ENCODE peak calls at places on chromosomes 16 and 17, in four cellular contexts. One of them, this sample, is unnamed.

GRCh38 chr17:76586741-76587487 is 1.3 kb upstream of the ST6GALNAC2 start:
- DNase-seq in K562: no peak
- DNase-seq in brain microvascular endothelial cell: no peak
- DNase-seq in tibial artery: no peak
- DNase-seq in this sample: no peak

GRCh38 chr17:73023759-73024158 is 68.7 kb downstream of the SLC39A11 start:
- DNase-seq in K562: no peak
- DNase-seq in brain microvascular endothelial cell: no peak
- DNase-seq in tibial artery: no peak
- DNase-seq in this sample: no peak

GRCh38 chr16:86243123-86243473 is 267.2 kb upstream of the FOXF1 start:
- DNase-seq in K562: no peak
- DNase-seq in brain microvascular endothelial cell: no peak
- DNase-seq in tibial artery: no peak
- DNase-seq in this sample: no peak

GRCh38 chr17:81731271-81731670 is 19.2 kb downstream of the SLC25A10 start:
- DNase-seq in K562: no peak
- DNase-seq in brain microvascular endothelial cell: peak; percentile 50
- DNase-seq in tibial artery: no peak
- DNase-seq in this sample: no peak

GRCh38 chr16:66491716-66492064 is 58.2 kb downstream of the TK2 start:
- DNase-seq in K562: no peak
- DNase-seq in brain microvascular endothelial cell: no peak
- DNase-seq in tibial artery: peak; percentile 42
- DNase-seq in this sample: no peak

GRCh38 chr16:47657977-47658376 is 196.8 kb downstream of the PHKB start:
- DNase-seq in K562: no peak
- DNase-seq in brain microvascular endothelial cell: no peak
- DNase-seq in tibial artery: no peak
- DNase-seq in this sample: no peak

GRCh38 chr17:752620-753219 is 656 bp upstream of the GEMIN4 start:
- DNase-seq in K562: peak; percentile 28
- DNase-seq in brain microvascular endothelial cell: peak; percentile 18
- DNase-seq in tibial artery: peak; percentile 92
- DNase-seq in this sample: no peak

GRCh38 chr17:76925333-76925935 is 57.2 kb downstream of the MGAT5B start:
- DNase-seq in K562: no peak
- DNase-seq in brain microvascular endothelial cell: no peak
- DNase-seq in tibial artery: no peak
- DNase-seq in this sample: no peak

GRCh38 chr17:79902146-79902791 is 63.0 kb upstream of the CBX4 start:
- DNase-seq in K562: no peak
- DNase-seq in brain microvascular endothelial cell: no peak
- DNase-seq in tibial artery: peak; percentile 24
- DNase-seq in this sample: no peak

GRCh38 chr16:51149251-51149661 is 1.8 kb downstream of the SALL1 start:
- DNase-seq in K562: no peak
- DNase-seq in brain microvascular endothelial cell: no peak
- DNase-seq in tibial artery: no peak
- DNase-seq in this sample: peak; percentile 64

GRCh38 chr17:65163990-65164495 is 26.9 kb downstream of the RGS9 start:
- DNase-seq in K562: peak; percentile 74
- DNase-seq in brain microvascular endothelial cell: peak; percentile 70
- DNase-seq in tibial artery: no peak
- DNase-seq in this sample: peak; percentile 55

GRCh38 chr17:30000001-30000754 is 58.7 kb downstream of the EFCAB5 start:
- DNase-seq in K562: no peak
- DNase-seq in brain microvascular endothelial cell: no peak
- DNase-seq in tibial artery: no peak
- DNase-seq in this sample: no peak

GRCh38 chr17:83151442-83152220 is 72.2 kb downstream of the METRNL start:
- DNase-seq in K562: no peak
- DNase-seq in brain microvascular endothelial cell: peak; percentile 27
- DNase-seq in tibial artery: peak; percentile 54
- DNase-seq in this sample: peak; percentile 94

GRCh38 chr17:7217113-7217987 is 2.3 kb downstream of the DLG4 start:
- DNase-seq in K562: peak; percentile 45
- DNase-seq in brain microvascular endothelial cell: peak; percentile 66
- DNase-seq in tibial artery: no peak
- DNase-seq in this sample: no peak

GRCh38 chr17:49249292-49249794 is 18.8 kb upstream of the PHOSPHO1 start:
- DNase-seq in K562: peak; percentile 73
- DNase-seq in brain microvascular endothelial cell: no peak
- DNase-seq in tibial artery: no peak
- DNase-seq in this sample: no peak

DNA sequence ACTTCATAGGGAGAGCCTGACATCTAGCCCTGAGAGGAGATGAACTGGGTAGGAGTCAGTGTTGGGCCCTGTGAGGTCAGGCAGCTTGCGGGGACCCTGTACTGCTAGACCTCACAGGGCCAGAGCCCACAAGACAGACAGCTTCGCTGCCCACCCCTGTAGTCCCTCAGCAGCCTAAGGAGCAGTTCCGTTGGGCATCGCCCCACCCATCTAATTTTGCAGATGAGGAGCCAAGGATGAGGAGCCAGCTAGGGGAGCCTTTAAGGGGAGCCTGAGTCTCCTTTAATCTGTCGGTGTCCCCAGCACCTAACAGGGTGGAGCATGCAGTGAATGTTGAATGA is 755 bp upstream of the TUFM start:
- DNase-seq in K562: no peak
- DNase-seq in brain microvascular endothelial cell: no peak
- DNase-seq in tibial artery: no peak
- DNase-seq in this sample: no peak
- H3K27ac ChIP-seq in K562: peak overlapping the region; percentile 70
- H3K27ac ChIP-seq in brain microvascular endothelial cell: peak overlapping the region; percentile 40
- H3K27ac ChIP-seq in tibial artery: peak overlapping the region; percentile 88
- H3K27ac ChIP-seq in this sample: peak overlapping the region; percentile 35

GRCh38 chr16:3459401-3460090 is 16.1 kb downstream of the NAA60 start:
- DNase-seq in K562: peak; percentile 51
- DNase-seq in brain microvascular endothelial cell: no peak
- DNase-seq in tibial artery: no peak
- DNase-seq in this sample: no peak

GRCh38 chr16:3458852-3459361 is 15.4 kb downstream of the NAA60 start:
- DNase-seq in K562: no peak
- DNase-seq in brain microvascular endothelial cell: no peak
- DNase-seq in tibial artery: no peak
- DNase-seq in this sample: no peak

GRCh38 chr16:3461120-3461519 is 17.6 kb downstream of the NAA60 start:
- DNase-seq in K562: no peak
- DNase-seq in brain microvascular endothelial cell: no peak
- DNase-seq in tibial artery: no peak
- DNase-seq in this sample: no peak

GRCh38 chr16:3460121-3460520 is 16.6 kb downstream of the NAA60 start:
- DNase-seq in K562: no peak
- DNase-seq in brain microvascular endothelial cell: no peak
- DNase-seq in tibial artery: no peak
- DNase-seq in this sample: no peak

DNA sequence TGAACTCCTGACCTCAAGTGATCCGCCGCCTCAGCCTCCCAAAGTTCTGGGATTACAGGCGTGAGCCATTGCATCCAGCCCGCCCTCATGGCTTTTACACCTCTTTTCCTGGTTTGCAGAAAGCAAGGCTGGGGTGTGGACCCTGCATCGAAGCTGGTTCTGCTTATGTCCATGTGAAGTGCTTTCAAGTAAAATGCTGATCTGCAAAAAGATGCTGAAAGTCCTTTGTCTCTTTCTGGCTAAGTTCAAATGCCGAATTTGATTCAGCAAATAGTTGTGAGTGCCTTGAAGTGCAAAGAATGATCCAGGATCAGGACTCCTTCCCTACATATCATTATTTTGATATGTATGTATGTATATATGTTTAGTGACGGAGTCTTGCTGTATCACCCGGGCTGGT is 17.1 kb downstream of the NAA60 start:
- DNase-seq in K562: no peak
- DNase-seq in brain microvascular endothelial cell: no peak
- DNase-seq in tibial artery: no peak
- DNase-seq in this sample: no peak
- H3K4me3 ChIP-seq in K562: no peak overlapping the region
- H3K4me3 ChIP-seq in brain microvascular endothelial cell: no peak overlapping the region
- H3K4me3 ChIP-seq in tibial artery: no peak overlapping the region
- H3K4me3 ChIP-seq in this sample: no peak overlapping the region

GRCh38 chr16:49524578-49525315 is 151.1 kb downstream of the C16orf78 start:
- DNase-seq in K562: no peak
- DNase-seq in brain microvascular endothelial cell: no peak
- DNase-seq in tibial artery: no peak
- DNase-seq in this sample: no peak
- H3K27ac ChIP-seq in K562: no peak overlapping the region
- H3K27ac ChIP-seq in brain microvascular endothelial cell: no peak overlapping the region
- H3K27ac ChIP-seq in tibial artery: no peak overlapping the region
- H3K27ac ChIP-seq in this sample: no peak overlapping the region

GRCh38 chr17:42291136-42291535 is 2.8 kb downstream of the STAT5A start:
- DNase-seq in K562: no peak
- DNase-seq in brain microvascular endothelial cell: no peak
- DNase-seq in tibial artery: peak; percentile 48
- DNase-seq in this sample: no peak

GRCh38 chr17:42289863-42290165 is 1.5 kb downstream of the STAT5A start:
- DNase-seq in K562: no peak
- DNase-seq in brain microvascular endothelial cell: no peak
- DNase-seq in tibial artery: no peak
- DNase-seq in this sample: no peak

GRCh38 chr17:42288985-42289862 is 926 bp downstream of the STAT5A start:
- DNase-seq in K562: peak; percentile 83
- DNase-seq in brain microvascular endothelial cell: no peak
- DNase-seq in tibial artery: peak; percentile 69
- DNase-seq in this sample: no peak

GRCh38 chr17:42288078-42288984 is at the start of gene STAT5A:
- DNase-seq in K562: peak; percentile 68
- DNase-seq in brain microvascular endothelial cell: peak; percentile 59
- DNase-seq in tibial artery: peak; percentile 96
- DNase-seq in this sample: peak; percentile 46

DNA sequence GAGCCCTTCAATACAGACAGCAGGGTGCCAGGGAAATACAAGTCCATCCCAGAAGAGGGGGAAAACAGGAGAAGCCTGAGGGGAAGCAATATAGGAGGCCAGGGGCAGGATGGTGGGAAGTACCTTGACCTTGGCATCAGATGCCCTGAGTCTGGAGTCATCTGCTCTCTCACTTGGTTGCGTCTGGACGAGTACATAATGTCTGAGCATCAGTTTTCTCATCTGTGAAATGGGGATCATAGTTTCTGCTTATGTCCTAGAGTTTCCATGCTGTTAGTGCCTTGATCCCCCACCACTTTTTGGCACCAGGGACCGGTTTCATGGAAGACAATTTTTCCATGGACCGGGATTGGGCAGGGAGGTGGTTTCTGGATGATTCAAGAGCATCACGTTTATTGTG is 2.3 kb downstream of the STAT5A start:
- DNase-seq in K562: no peak
- DNase-seq in brain microvascular endothelial cell: no peak
- DNase-seq in tibial artery: peak; percentile 31
- DNase-seq in this sample: no peak
- H3K4me3 ChIP-seq in K562: peak overlapping the region; percentile 88
- H3K4me3 ChIP-seq in brain microvascular endothelial cell: no peak overlapping the region
- H3K4me3 ChIP-seq in tibial artery: no peak overlapping the region
- H3K4me3 ChIP-seq in this sample: no peak overlapping the region

DNA sequence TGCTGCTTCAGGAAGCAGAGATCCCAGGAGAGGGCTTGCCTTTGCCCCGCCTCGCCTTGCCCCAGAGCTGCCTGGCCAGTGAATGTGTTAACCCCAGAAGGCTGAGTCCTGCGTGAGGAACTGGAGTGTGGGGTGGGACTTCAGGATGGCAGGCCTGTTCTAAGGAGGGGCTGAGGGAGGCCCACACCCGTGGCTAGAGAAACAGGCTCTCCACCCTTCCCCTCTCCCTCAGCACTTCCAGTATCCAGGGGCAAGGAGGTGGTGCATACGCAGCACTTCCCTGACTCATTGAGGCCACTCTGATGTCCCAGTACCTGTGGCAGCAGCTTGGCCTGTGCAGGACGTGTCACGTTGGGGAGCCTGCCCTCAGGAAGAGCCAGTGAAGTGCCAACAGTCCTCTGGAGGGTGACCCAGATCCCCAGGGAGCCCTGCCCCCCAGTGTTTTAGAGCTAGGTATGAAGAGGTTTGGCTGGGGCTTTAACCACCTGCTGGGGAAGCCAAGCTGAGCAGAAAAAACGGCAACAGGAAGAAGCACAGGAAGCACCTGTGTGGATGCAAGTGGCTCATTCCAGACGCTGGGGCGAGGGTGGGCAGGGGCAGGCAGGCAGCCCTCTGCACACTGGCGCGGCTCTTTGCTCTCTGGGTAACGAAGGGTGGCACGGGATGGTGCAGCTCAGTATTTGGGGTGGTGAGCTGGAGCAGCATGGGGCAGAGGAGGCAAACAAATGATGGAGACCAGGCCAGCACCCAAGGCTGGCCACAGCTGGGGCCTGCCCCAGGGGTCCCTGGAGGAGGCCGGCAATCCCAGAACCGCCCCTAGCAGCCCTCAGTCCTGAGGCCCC is 14.7 kb upstream of the CTCF start:
- DNase-seq in K562: no peak
- DNase-seq in brain microvascular endothelial cell: no peak
- DNase-seq in tibial artery: no peak
- DNase-seq in this sample: no peak
- H3K27ac ChIP-seq in K562: no peak overlapping the region
- H3K27ac ChIP-seq in brain microvascular endothelial cell: no peak overlapping the region
- H3K27ac ChIP-seq in tibial artery: no peak overlapping the region
- H3K27ac ChIP-seq in this sample: no peak overlapping the region

DNA sequence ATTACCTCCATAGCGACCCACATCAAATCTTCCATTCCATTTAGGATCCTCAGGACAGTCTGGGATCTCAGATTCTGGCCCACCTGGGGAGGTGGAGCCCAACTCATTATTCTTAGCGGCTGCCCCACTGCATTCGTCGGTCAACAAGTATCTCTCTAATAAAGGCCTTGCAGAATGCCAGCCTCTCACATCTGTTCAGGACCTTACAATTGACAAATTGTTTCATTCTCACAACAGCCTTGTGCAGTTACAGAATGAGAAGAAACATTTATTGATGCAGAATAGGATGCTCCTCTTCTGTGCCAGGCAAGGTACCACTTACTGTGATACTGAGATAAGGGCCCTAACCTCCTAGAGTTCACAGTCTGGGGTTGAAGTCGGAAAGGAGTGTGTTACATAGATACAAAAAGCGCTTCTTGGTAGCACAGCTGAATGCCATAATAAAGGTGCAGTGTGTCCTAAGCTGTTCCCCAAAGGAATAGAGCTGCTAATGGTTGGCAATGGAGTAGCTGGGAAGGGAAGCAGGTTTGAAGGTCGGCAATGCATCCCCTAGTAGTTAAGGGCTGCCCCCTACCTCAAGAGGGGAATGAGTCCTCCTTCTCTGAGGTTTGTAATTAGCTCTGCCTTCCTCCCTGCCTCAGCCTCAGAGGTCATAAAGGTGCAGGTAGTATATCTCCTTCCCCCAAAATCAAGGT is 2.3 kb upstream of the MPP2 start:
- DNase-seq in K562: no peak
- DNase-seq in brain microvascular endothelial cell: no peak
- DNase-seq in tibial artery: no peak
- DNase-seq in this sample: no peak
- H3K4me3 ChIP-seq in K562: no peak overlapping the region
- H3K4me3 ChIP-seq in brain microvascular endothelial cell: no peak overlapping the region
- H3K4me3 ChIP-seq in tibial artery: no peak overlapping the region
- H3K4me3 ChIP-seq in this sample: no peak overlapping the region